ENCODE peak calls at places on chromosomes 5 and 9, in seven cellular contexts. H is trophoblast cell, Q is H9, C is fibroblast of lung, F is neural progenitor cell, Z is PC-3, S is H1. P is an unnamed sample.
A peak's percentile ranks its signal among the peaks of the same experiment; 100 is the strongest.

GRCh38 chr5:37448941-37449340 is 69.8 kb downstream of the WDR70 start:
- DNase-seq in H (no peak), Q (no peak), C (peak; percentile 61), F (no peak), Z (peak; percentile 27), S (no peak), P (no peak)

GRCh38 chr9:36151306-36152210 is 15.0 kb downstream of the GLIPR2 start:
- DNase-seq in H (peak; percentile 43), Q (no peak), C (peak; percentile 49), F (no peak), Z (peak; percentile 14), S (no peak), P (no peak)

GRCh38 chr5:93342563-93343061 is 238.4 kb downstream of the NR2F1-AS1 start:
- DNase-seq in H (no peak), Q (no peak), C (no peak), F (no peak), Z (no peak), S (no peak), P (no peak)

GRCh38 chr9:8733096-8733954 is 933.7 kb upstream of the DMAC1 start:
- DNase-seq in H (no peak), Q (peak; percentile 49), C (peak; percentile 63), F (peak; percentile 94), Z (no peak), S (no peak), P (peak; percentile 30)

GRCh38 chr5:80254767-80255424 is 952 bp downstream of the SERINC5 start:
- DNase-seq in H (peak; percentile 25), Q (no peak), C (peak; percentile 25), F (no peak), Z (peak; percentile 10), S (no peak), P (no peak)

GRCh38 chr9:127057970-127058644 is 64.3 kb downstream of the ANGPTL2 start:
- DNase-seq in H (no peak), Q (no peak), C (peak; percentile 50), F (no peak), Z (no peak), S (no peak), P (no peak)

GRCh38 chr5:127894461-127894860 is 189.1 kb upstream of the SLC12A2 start:
- DNase-seq in H (no peak), Q (no peak), C (no peak), F (no peak), Z (no peak), S (no peak), P (no peak)

GRCh38 chr9:128917151-128917849 is 3.5 kb upstream of the PHYHD1 start:
- DNase-seq in H (no peak), Q (no peak), C (peak; percentile 89), F (no peak), Z (peak; percentile 78), S (no peak), P (no peak)

GRCh38 chr9:87194471-87194870 is 247.2 kb upstream of the GAS1 start:
- DNase-seq in H (peak; percentile 18), Q (no peak), C (peak; percentile 56), F (peak; percentile 42), Z (no peak), S (no peak), P (no peak)

GRCh38 chr9:447230-448025 is 232.8 kb downstream of the DOCK8 start:
- DNase-seq in H (peak; percentile 48), Q (no peak), C (no peak), F (no peak), Z (peak; percentile 90), S (no peak), P (no peak)

GRCh38 chr5:157362982-157363381 is 97.0 kb upstream of the NIPAL4 start:
- DNase-seq in H (no peak), Q (no peak), C (no peak), F (no peak), Z (peak; percentile 61), S (no peak), P (no peak)

GRCh38 chr5:35438786-35439185 is 178.9 kb upstream of the SPEF2 start:
- DNase-seq in H (no peak), Q (no peak), C (no peak), F (no peak), Z (no peak), S (no peak), P (no peak)

GRCh38 chr5:34847056-34847455 is 8.1 kb downstream of the TTC23L start:
- DNase-seq in H (no peak), Q (no peak), C (no peak), F (no peak), Z (no peak), S (no peak), P (no peak)

GRCh38 chr5:149348463-149348862 is 3.2 kb downstream of the GRPEL2 start:
- DNase-seq in H (no peak), Q (no peak), C (no peak), F (no peak), Z (no peak), S (no peak), P (no peak)

GRCh38 chr9:36328798-36329411 is 70.7 kb upstream of the GNE start:
- DNase-seq in H (peak; percentile 42), Q (no peak), C (peak; percentile 87), F (peak; percentile 68), Z (peak; percentile 77), S (no peak), P (peak; percentile 76)

GRCh38 chr5:148820778-148821395 is 5.5 kb upstream of the ADRB2 start:
- DNase-seq in H (no peak), Q (no peak), C (peak; percentile 65), F (peak; percentile 58), Z (peak; percentile 84), S (no peak), P (peak; percentile 70)

GRCh38 chr5:34656700-34657549 is 797 bp downstream of the RAI14 start:
- DNase-seq in H (no peak), Q (no peak), C (no peak), F (peak; percentile 43), Z (peak; percentile 21), S (no peak), P (peak; percentile 55)

GRCh38 chr9:68690088-68690487 is 15.0 kb upstream of the PIP5K1B start:
- DNase-seq in H (no peak), Q (no peak), C (peak; percentile 28), F (peak; percentile 58), Z (no peak), S (no peak), P (peak; percentile 41)

GRCh38 chr9:36928670-36929349 is 105.3 kb downstream of the PAX5 start:
- DNase-seq in H (no peak), Q (no peak), C (no peak), F (no peak), Z (peak; percentile 65), S (no peak), P (no peak)

GRCh38 chr5:39580702-39581498 is 156.1 kb upstream of the DAB2 start:
- DNase-seq in H (no peak), Q (no peak), C (peak; percentile 42), F (no peak), Z (no peak), S (no peak), P (no peak)

GRCh38 chr5:64347308-64347707 is 158.5 kb upstream of the RGS7BP start:
- DNase-seq in H (no peak), Q (no peak), C (no peak), F (peak; percentile 2), Z (peak; percentile 43), S (no peak), P (peak; percentile 10)

GRCh38 chr9:127224883-127225739 is 39.5 kb upstream of the GARNL3 start:
- DNase-seq in H (peak; percentile 78), Q (peak; percentile 96), C (peak; percentile 91), F (peak; percentile 99), Z (peak; percentile 71), S (no peak), P (peak; percentile 98)

GRCh38 chr5:169169786-169170185 is 131.2 kb downstream of the SLIT3 start:
- DNase-seq in H (peak; percentile 15), Q (no peak), C (no peak), F (no peak), Z (no peak), S (no peak), P (no peak)

GRCh38 chr5:154708845-154709244 is 46.3 kb upstream of the LARP1 start:
- DNase-seq in H (no peak), Q (no peak), C (no peak), F (no peak), Z (peak; percentile 47), S (no peak), P (no peak)

GRCh38 chr5:80245986-80246781 is 9.7 kb downstream of the SERINC5 start:
- DNase-seq in H (no peak), Q (no peak), C (peak; percentile 82), F (peak; percentile 84), Z (no peak), S (no peak), P (peak; percentile 88)

GRCh38 chr9:121050128-121050988 is at the start of gene C5:
- DNase-seq in H (no peak), Q (no peak), C (no peak), F (no peak), Z (no peak), S (no peak), P (no peak)
- H2AFZ ChIP-seq in H (no peak within 1 kb of the TSS), Q (no peak within 1 kb of the TSS), C (no peak within 1 kb of the TSS), F (no peak within 1 kb of the TSS), Z (no peak within 1 kb of the TSS), S (no peak within 1 kb of the TSS), P (no peak within 1 kb of the TSS)

GRCh38 chr9:12697719-12698118 is 4.5 kb downstream of the TYRP1 start:
- DNase-seq in H (no peak), Q (no peak), C (no peak), F (no peak), Z (no peak), S (no peak), P (no peak)
- H2AFZ ChIP-seq in H (no peak overlapping the region), Q (no peak overlapping the region), C (no peak overlapping the region), F (no peak overlapping the region), Z (no peak overlapping the region), S (no peak overlapping the region), P (no peak overlapping the region)

GRCh38 chr5:2506603-2507002 is 244.9 kb downstream of the IRX2 start:
- DNase-seq in H (no peak), Q (no peak), C (no peak), F (no peak), Z (no peak), S (no peak), P (no peak)

GRCh38 chr5:2499917-2500316 is 251.6 kb downstream of the IRX2 start:
- DNase-seq in H (no peak), Q (no peak), C (no peak), F (no peak), Z (no peak), S (no peak), P (no peak)

GRCh38 chr5:2505217-2505616 is 246.3 kb downstream of the IRX2 start:
- DNase-seq in H (no peak), Q (peak; percentile 51), C (no peak), F (no peak), Z (no peak), S (peak; percentile 3), P (peak; percentile 21)

GRCh38 chr5:2507611-2508010 is 243.9 kb downstream of the IRX2 start:
- DNase-seq in H (peak; percentile 2), Q (no peak), C (no peak), F (no peak), Z (no peak), S (no peak), P (no peak)

GRCh38 chr5:2502970-2503594 is 248.4 kb downstream of the IRX2 start:
- DNase-seq in H (no peak), Q (no peak), C (no peak), F (no peak), Z (no peak), S (no peak), P (no peak)
- H2AFZ ChIP-seq in H (no peak overlapping the region), Q (no peak overlapping the region), C (no peak overlapping the region), F (no peak overlapping the region), Z (no peak overlapping the region), S (no peak overlapping the region), P (no peak overlapping the region)

DNA sequence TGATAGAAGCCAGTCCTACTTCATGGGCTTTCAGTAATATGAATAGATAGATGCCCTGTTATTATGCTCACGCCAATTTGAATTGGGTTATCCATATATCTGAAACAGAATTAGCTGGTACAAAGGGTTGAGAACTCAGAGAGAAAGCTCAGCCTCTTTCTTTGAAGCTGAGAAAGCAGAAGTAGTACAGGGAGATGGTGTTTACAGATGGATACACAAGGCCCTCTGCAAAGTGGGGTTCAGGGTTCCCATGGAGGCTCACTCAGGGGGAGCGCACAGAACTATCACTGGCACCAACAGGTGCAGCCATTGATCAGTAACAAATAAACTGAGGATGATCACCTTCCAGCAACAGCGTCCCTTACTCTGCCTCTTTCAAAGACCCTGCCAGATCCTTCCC is 349.7 kb downstream of the ICE1 start:
- DNase-seq in H (no peak), Q (no peak), C (no peak), F (no peak), Z (no peak), S (no peak), P (no peak)
- H2AFZ ChIP-seq in H (no peak overlapping the region), Q (no peak overlapping the region), C (no peak overlapping the region), F (no peak overlapping the region), Z (no peak overlapping the region), S (no peak overlapping the region), P (no peak overlapping the region)